ENCODE peak calls at places on chromosome 16, in ten cellular contexts. U is stimulated activated naive B cell treated with anti-CD40 and anti-IgM and Interleukin-4, amounts not matched to agents 10 μg/mL and 1 μg/mL and 100 μg/mL, for 72 hours; D is activated T-helper 1 cell treated with anti-CD3 and anti-CD28 coated beads, Interleukin-12 subunit alpha, Interleukin-12 subunit beta, Interleukin-2, Interleukin-4 antibody, amounts not matched to agents 30 ng/mL and 10 ng/mL and 1 ng/mL, durations not matched to agents 14 hours and 24 hours and 36 hours; G is K562; E is GM12865; L is mucosa of gallbladder; B is NCI-H460; C is left lung; O is NCI-H1417 treated with DMSO at 0.1 percent for 48 hours; V is psoas muscle. J is an unnamed sample.

GRCh38 chr16:75305364-75306101 is 54.1 kb upstream of the BCAR1 start:
- DNase-seq in B (peak), G (peak), C (peak), E (peak), U (peak), O (no peak), L (peak), D (peak), V (peak), J (peak)

GRCh38 chr16:695355-696089 is 5.3 kb upstream of the WDR24 start:
- DNase-seq in G (peak), O (peak), C (peak), L (peak), D (peak), B (no peak), V (no peak), E (peak), U (peak), J (peak)

GRCh38 chr16:15732416-15732815 is 82.4 kb downstream of the NDE1 start:
- DNase-seq in B (no peak), D (no peak), E (no peak), L (no peak), G (no peak), O (no peak), V (no peak), C (no peak), U (no peak), J (no peak)

GRCh38 chr16:63289834-63290460 is 1253.7 kb upstream of the CDH8 start:
- DNase-seq in V (no peak), C (no peak), U (no peak), D (no peak), O (peak), L (peak), G (peak), E (peak), B (peak), J (peak)

GRCh38 chr16:59259074-59259963 is 525.2 kb upstream of the GOT2 start:
- DNase-seq in V (no peak), C (no peak), U (no peak), D (no peak), B (no peak), G (no peak), E (no peak), O (no peak), L (no peak), J (no peak)

GRCh38 chr16:2776500-2777139 is 460 bp downstream of the ELOB start:
- DNase-seq in V (no peak), O (no peak), C (no peak), G (no peak), U (no peak), B (no peak), E (peak), D (peak), L (no peak), J (no peak)

GRCh38 chr16:8237452-8237851 is 352.9 kb downstream of the TMEM114 start:
- DNase-seq in C (no peak), O (no peak), G (no peak), D (no peak), U (no peak), B (no peak), L (no peak), V (no peak), E (no peak), J (no peak)

GRCh38 chr16:66554021-66554420 is 1.6 kb downstream of the CKLF start:
- DNase-seq in G (no peak), E (no peak), D (no peak), C (no peak), U (no peak), B (no peak), O (no peak), V (no peak), L (no peak), J (no peak)

GRCh38 chr16:49961087-49961486 is 63.9 kb upstream of the CNEP1R1 start:
- DNase-seq in U (no peak), V (no peak), E (no peak), O (no peak), B (no peak), D (no peak), C (no peak), G (no peak), L (no peak), J (no peak)

GRCh38 chr16:85383836-85384825 is 229.0 kb upstream of the GSE1 start:
- DNase-seq in L (no peak), C (no peak), V (peak), B (no peak), U (no peak), D (no peak), O (no peak), G (no peak), E (no peak), J (no peak)

GRCh38 chr16:31386157-31386984 is 6.8 kb upstream of the ITGAD start:
- DNase-seq in U (no peak), V (no peak), D (no peak), E (peak), C (no peak), L (no peak), B (no peak), O (no peak), G (no peak), J (peak)

GRCh38 chr16:57446530-57447141 is 549 bp downstream of the CIAPIN1 start:
- DNase-seq in V (peak), C (peak), U (peak), G (peak), D (peak), B (peak), O (no peak), L (no peak), E (peak), J (no peak)

GRCh38 chr16:59605706-59606105 is 871.6 kb upstream of the GOT2 start:
- DNase-seq in D (no peak), G (no peak), O (no peak), V (no peak), E (no peak), B (no peak), U (no peak), C (no peak), L (no peak), J (no peak)

GRCh38 chr16:30901201-30902069 is 5.0 kb downstream of the CTF1 start:
- DNase-seq in D (no peak), L (no peak), V (no peak), B (no peak), C (no peak), U (no peak), G (no peak), O (no peak), E (no peak), J (no peak)

GRCh38 chr16:69651217-69651616 is 75.1 kb downstream of the NQO1 start:
- DNase-seq in U (no peak), E (no peak), D (no peak), G (no peak), C (no peak), L (no peak), O (no peak), V (no peak), B (no peak), J (no peak)

GRCh38 chr16:48197294-48197693 is 41.5 kb upstream of the ABCC12 start:
- DNase-seq in D (no peak), U (no peak), L (no peak), G (no peak), V (no peak), E (no peak), B (no peak), C (no peak), O (no peak), J (no peak)

GRCh38 chr16:57262841-57263584 is 18.0 kb downstream of the ARL2BP start:
- DNase-seq in E (no peak), V (peak), G (no peak), C (peak), O (no peak), L (no peak), D (no peak), B (no peak), U (no peak), J (no peak)

GRCh38 chr16:88650749-88651275 is at the start of gene CYBA:
- DNase-seq in D (peak), U (peak), L (peak), B (peak), G (peak), V (peak), E (peak), O (no peak), C (peak), J (peak)

GRCh38 chr16:89360760-89361435 is 129.5 kb downstream of the ANKRD11 start:
- DNase-seq in V (peak), B (no peak), G (no peak), E (peak), C (no peak), D (peak), L (no peak), O (no peak), U (peak), J (no peak)

GRCh38 chr16:12158428-12158827 is 181.9 kb downstream of the SNX29 start:
- DNase-seq in C (no peak), L (no peak), E (no peak), B (no peak), U (no peak), V (no peak), D (no peak), O (no peak), G (no peak), J (peak)